ENCODE peak calls at places on chromosome X, in four cellular contexts. Q, V, K and O are unnamed samples.

GRCh38 chrX:47278684-47279083 is 45.9 kb downstream of the USP11 start:
- DNase-seq in Q (peak; percentile 59), V (no peak), K (peak; percentile 69), O (peak; percentile 33)

GRCh38 chrX:2677764-2678163 is 13.3 kb upstream of the CD99 start:
- DNase-seq in Q (peak; percentile 97), V (peak; percentile 84), K (peak; percentile 98), O (peak; percentile 98)

GRCh38 chrX:33735182-33735581 is 396.9 kb downstream of the FAM47A start:
- DNase-seq in Q (no peak), V (no peak), K (no peak), O (no peak)

GRCh38 chrX:41824551-41824950 is 98.8 kb downstream of the CASK start:
- DNase-seq in Q (peak; percentile 47), V (no peak), K (peak; percentile 1), O (peak; percentile 36)

GRCh38 chrX:113580486-113580885 is 739.9 kb upstream of the AMOT start:
- DNase-seq in Q (no peak), V (no peak), K (no peak), O (no peak)

GRCh38 chrX:39813631-39814246 is 284.0 kb downstream of the BCOR start:
- DNase-seq in Q (peak; percentile 37), V (peak; percentile 71), K (peak; percentile 53), O (peak; percentile 86)

GRCh38 chrX:15549189-15550012 is 48.8 kb downstream of the BMX start:
- DNase-seq in Q (no peak), V (no peak), K (no peak), O (no peak)

GRCh38 chrX:68832101-68832416 is 3.2 kb downstream of the EFNB1 start:
- DNase-seq in Q (peak; percentile 86), V (peak; percentile 51), K (peak; percentile 51), O (peak; percentile 79)

GRCh38 chrX:10597871-10598270 is 22.5 kb downstream of the MID1 start:
- DNase-seq in Q (peak; percentile 67), V (no peak), K (peak; percentile 43), O (peak; percentile 61)

GRCh38 chrX:44568196-44568595 is 25.5 kb upstream of the FUNDC1 start:
- DNase-seq in Q (no peak), V (no peak), K (no peak), O (peak; percentile 21)

GRCh38 chrX:65451663-65452062 is 82.9 kb downstream of the LAS1L start:
- DNase-seq in Q (peak; percentile 51), V (no peak), K (peak; percentile 44), O (peak; percentile 47)

GRCh38 chrX:28550331-28550872 is 36.8 kb upstream of the IL1RAPL1 start:
- DNase-seq in Q (no peak), V (no peak), K (peak; percentile 61), O (no peak)

GRCh38 chrX:19715711-19716638 is 171.4 kb downstream of the SH3KBP1 start:
- DNase-seq in Q (no peak), V (no peak), K (no peak), O (no peak)

GRCh38 chrX:104315555-104315954 is 60.8 kb upstream of the ESX1 start:
- DNase-seq in Q (peak; percentile 28), V (no peak), K (peak; percentile 39), O (peak; percentile 38)

GRCh38 chrX:138034136-138034535 is 468.2 kb downstream of the ZIC3 start:
- DNase-seq in Q (peak; percentile 4), V (no peak), K (no peak), O (no peak)

GRCh38 chrX:121256653-121257052 is 209.2 kb downstream of the GLUD2 start:
- DNase-seq in Q (no peak), V (no peak), K (peak; percentile 4), O (peak; percentile 41)

GRCh38 chrX:134792077-134792476 is 133.8 kb upstream of the PLAC1 start:
- DNase-seq in Q (no peak), V (no peak), K (no peak), O (no peak)

GRCh38 chrX:154719132-154719675 is 31.7 kb downstream of the GAB3 start:
- DNase-seq in Q (peak; percentile 78), V (no peak), K (peak; percentile 89), O (peak; percentile 80)

GRCh38 chrX:40644821-40645358 is 2.5 kb downstream of the CXorf38 start:
- DNase-seq in Q (peak; percentile 78), V (peak; percentile 50), K (peak; percentile 29), O (peak; percentile 61)

GRCh38 chrX:36684053-36684452 is 324.1 kb upstream of the FAM47C start:
- DNase-seq in Q (no peak), V (no peak), K (no peak), O (no peak)
- TF ChIP-seq CTCF in Q (no peak), V (no peak), K (no peak), O (no peak)

GRCh38 chrX:48470110-48470832 is at the start of gene SLC38A5:
- DNase-seq in Q (no peak), V (no peak), K (no peak), O (no peak)
- H3K4me3 ChIP-seq in Q (no peak within 1 kb of the TSS), V (peak within 1 kb of the TSS; percentile 15), K (peak within 1 kb of the TSS; percentile 58), O (no peak within 1 kb of the TSS)

DNA sequence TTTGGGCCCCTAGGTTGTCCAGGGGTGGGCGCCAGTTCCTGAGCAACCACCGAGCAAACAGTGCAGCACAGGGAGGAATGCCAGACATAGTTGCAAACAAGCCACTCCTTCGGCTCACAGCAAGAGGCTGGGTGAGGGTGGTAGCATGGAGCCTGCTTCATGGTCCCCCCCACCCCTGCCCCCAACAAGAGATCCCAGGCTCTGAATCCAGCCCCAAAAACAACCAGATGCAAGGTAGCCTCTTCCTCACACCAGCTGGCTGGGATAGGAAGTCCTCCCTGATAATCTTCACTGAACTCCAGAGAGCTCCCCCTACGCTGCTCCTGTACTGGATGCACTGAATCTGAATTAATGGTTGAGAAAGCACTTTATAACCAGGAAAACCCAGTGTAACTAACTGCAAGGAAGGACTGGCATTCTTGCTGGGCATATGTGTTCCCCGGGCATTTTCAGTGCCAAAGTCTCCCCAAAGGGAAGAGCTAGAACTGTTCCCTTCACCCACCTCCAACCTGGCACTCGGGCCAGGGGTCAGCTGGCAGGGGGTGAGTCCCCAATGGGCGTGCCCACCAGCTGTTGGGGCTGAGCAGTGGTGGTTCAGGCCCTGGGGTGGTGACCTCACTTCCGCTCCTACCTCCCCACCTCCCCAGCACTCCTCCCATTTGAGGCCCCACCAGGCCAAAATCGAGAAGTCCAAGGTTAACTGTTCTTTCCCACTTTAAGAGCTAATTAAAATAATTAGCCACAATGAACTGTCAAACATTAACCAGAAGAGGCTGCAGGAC is 1.5 kb downstream of the ELF4 start:
- DNase-seq in Q (no peak), V (no peak), K (peak; percentile 45), O (no peak)
- TF ChIP-seq CTCF in Q (peak; percentile 1), V (no peak), K (no peak), O (no peak)

GRCh38 chrX:153495362-153495751 is 577 bp downstream of the BGN start:
- DNase-seq in Q (peak; percentile 41), V (peak; percentile 55), K (peak; percentile 12), O (peak; percentile 49)
- H3K4me3 ChIP-seq in Q (peak overlapping the region; percentile 50), V (peak overlapping the region; percentile 28), K (no peak overlapping the region), O (peak overlapping the region; percentile 69)

GRCh38 chrX:70554081-70554480 is 109.4 kb downstream of the DLG3 start:
- DNase-seq in Q (peak; percentile 52), V (no peak), K (peak; percentile 33), O (peak; percentile 54)
- TF ChIP-seq CTCF in Q (no peak), V (peak; percentile 21), K (no peak), O (peak; percentile 22)

GRCh38 chrX:109077788-109078187 is 341.4 kb upstream of the IRS4 start:
- DNase-seq in Q (no peak), V (no peak), K (no peak), O (no peak)
- H3K4me3 ChIP-seq in Q (no peak overlapping the region), V (no peak overlapping the region), K (no peak overlapping the region), O (no peak overlapping the region)

DNA sequence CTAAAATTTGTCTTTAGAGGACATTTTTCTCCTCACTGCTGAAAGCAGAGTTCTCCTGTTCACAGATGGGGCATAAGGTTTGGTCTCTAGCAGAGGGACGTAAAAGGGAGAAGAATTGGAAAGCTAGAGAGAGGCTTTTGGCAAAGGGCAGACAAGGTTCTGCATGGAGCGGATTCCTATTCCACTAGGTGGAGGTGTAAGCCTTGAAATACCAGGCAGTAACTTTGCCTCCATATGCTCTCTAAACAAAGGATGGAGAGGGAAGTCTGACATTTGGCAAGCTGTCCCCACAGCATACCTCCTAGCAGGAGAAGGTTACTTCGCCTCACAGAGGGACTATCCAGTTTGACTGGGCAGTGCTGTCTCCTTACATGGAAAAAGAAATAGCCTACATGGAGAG is 174.7 kb downstream of the DACH2 start:
- DNase-seq in Q (no peak), V (no peak), K (no peak), O (no peak)
- TF ChIP-seq CTCF in Q (no peak), V (no peak), K (no peak), O (no peak)

GRCh38 chrX:123455693-123456092 is 271.6 kb downstream of the GRIA3 start:
- DNase-seq in Q (no peak), V (no peak), K (no peak), O (no peak)
- H3K4me3 ChIP-seq in Q (no peak overlapping the region), V (no peak overlapping the region), K (no peak overlapping the region), O (no peak overlapping the region)

DNA sequence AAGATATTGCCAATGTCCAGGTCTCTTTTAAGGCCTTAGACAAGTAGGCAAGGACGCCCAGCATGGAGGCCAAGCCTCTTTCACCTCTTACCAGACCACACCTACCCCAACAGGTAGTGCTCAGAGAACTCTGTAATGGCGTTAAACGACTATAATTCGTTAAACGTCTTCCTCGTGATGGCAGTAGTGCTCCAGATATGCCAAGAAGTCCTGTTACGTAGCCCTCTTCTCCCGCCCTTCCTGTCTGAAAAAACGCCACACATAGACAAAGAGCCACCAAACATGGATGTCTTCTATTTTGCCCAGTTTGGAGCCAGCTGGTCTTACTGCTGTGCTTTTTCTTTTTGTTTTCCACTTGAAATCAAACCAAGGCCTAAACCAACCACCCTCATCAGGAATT is 190.7 kb downstream of the OR13H1 start:
- DNase-seq in Q (no peak), V (peak; percentile 73), K (no peak), O (no peak)
- TF ChIP-seq CTCF in Q (no peak), V (peak; percentile 16), K (no peak), O (no peak)

GRCh38 chrX:153688534-153688899 is 791 bp downstream of the SLC6A8 start:
- DNase-seq in Q (no peak), V (no peak), K (no peak), O (no peak)
- H3K4me3 ChIP-seq in Q (peak overlapping the region; percentile 45), V (peak overlapping the region; percentile 46), K (peak overlapping the region; percentile 33), O (peak overlapping the region; percentile 38)